ENCODE peak calls at places on chromosomes 1 and 21, in eight cellular contexts. C is body of pancreas, M is Peyer's patch, N is uterus, U is H1, I is heart left ventricle, Z is HCT116, G is GM12878. P is an unnamed sample.

GRCh38 chr1:24954631-24955030 is 24.6 kb upstream of the RUNX3 start:
- DNase-seq in C (no peak), M (peak), N (no peak), U (no peak), I (no peak), Z (no peak), G (no peak), P (no peak)

GRCh38 chr21:44846485-44847260 is 26.8 kb downstream of the PTTG1IP start:
- DNase-seq in C (no peak), M (peak), N (no peak), U (no peak), I (peak), Z (no peak), G (no peak), P (peak)

GRCh38 chr1:150322310-150322709 is 977 bp downstream of the PRPF3 start:
- DNase-seq in C (no peak), M (no peak), N (no peak), U (no peak), I (no peak), Z (no peak), G (no peak), P (no peak)

GRCh38 chr21:38979271-38980196 is 173.8 kb downstream of the ETS2 start:
- DNase-seq in C (no peak), M (no peak), N (no peak), U (peak), I (no peak), Z (no peak), G (no peak), P (no peak)

GRCh38 chr21:38768385-38769071 is 37.2 kb upstream of the ETS2 start:
- DNase-seq in C (no peak), M (no peak), N (no peak), U (no peak), I (no peak), Z (no peak), G (no peak), P (no peak)

GRCh38 chr1:197178998-197179397 is 32.5 kb upstream of the ASPM start:
- DNase-seq in C (no peak), M (no peak), N (no peak), U (no peak), I (no peak), Z (no peak), G (no peak), P (no peak)

GRCh38 chr1:112698366-112699310 is 8.3 kb downstream of the RHOC start:
- DNase-seq in C (peak), M (peak), N (peak), U (no peak), I (peak), Z (no peak), G (no peak), P (no peak)

GRCh38 chr1:25468037-25468436 is 37.3 kb downstream of the MACO1 start:
- DNase-seq in C (peak), M (no peak), N (no peak), U (no peak), I (no peak), Z (no peak), G (no peak), P (no peak)

GRCh38 chr1:155455588-155456195 is 106.9 kb downstream of the ASH1L start:
- DNase-seq in C (no peak), M (no peak), N (no peak), U (no peak), I (no peak), Z (no peak), G (no peak), P (no peak)

GRCh38 chr21:21199342-21200102 is 201.3 kb downstream of the NCAM2 start:
- DNase-seq in C (no peak), M (no peak), N (no peak), U (no peak), I (no peak), Z (no peak), G (no peak), P (no peak)

GRCh38 chr1:207867136-207868081 is 43.5 kb downstream of the CD34 start:
- DNase-seq in C (peak), M (no peak), N (no peak), U (no peak), I (peak), Z (no peak), G (no peak), P (peak)

GRCh38 chr1:178057863-178058576 is 35.9 kb upstream of the RASAL2 start:
- DNase-seq in C (no peak), M (no peak), N (peak), U (no peak), I (peak), Z (no peak), G (no peak), P (peak)

GRCh38 chr1:197614916-197615692 is 160.2 kb downstream of the DENND1B start:
- DNase-seq in C (peak), M (no peak), N (no peak), U (peak), I (no peak), Z (peak), G (peak), P (no peak)

GRCh38 chr1:13792429-13792828 is 92.4 kb downstream of the PRDM2 start:
- DNase-seq in C (no peak), M (no peak), N (no peak), U (no peak), I (no peak), Z (no peak), G (no peak), P (no peak)

GRCh38 chr1:119960501-119960900 is 64.2 kb upstream of the ADAM30 start:
- DNase-seq in C (no peak), M (no peak), N (no peak), U (no peak), I (no peak), Z (no peak), G (no peak), P (no peak)

GRCh38 chr1:76465030-76465429 is 390.5 kb downstream of the ST6GALNAC3 start:
- DNase-seq in C (no peak), M (no peak), N (no peak), U (no peak), I (no peak), Z (no peak), G (no peak), P (no peak)

GRCh38 chr21:28754127-28754611 is 238.5 kb downstream of the LTN1 start:
- DNase-seq in C (no peak), M (no peak), N (peak), U (no peak), I (peak), Z (no peak), G (no peak), P (no peak)

GRCh38 chr1:91045284-91045683 is 23.4 kb upstream of the ZNF644 start:
- DNase-seq in C (no peak), M (no peak), N (no peak), U (no peak), I (no peak), Z (no peak), G (no peak), P (no peak)

GRCh38 chr1:78126506-78126905 is 80.7 kb downstream of the GIPC2 start:
- DNase-seq in C (no peak), M (no peak), N (no peak), U (no peak), I (no peak), Z (no peak), G (no peak), P (no peak)

GRCh38 chr1:7406641-7407546 is 364.2 kb upstream of the VAMP3 start:
- DNase-seq in C (no peak), M (no peak), N (no peak), U (peak), I (no peak), Z (no peak), G (peak), P (no peak)

GRCh38 chr1:65068202-65069011 is 79.6 kb upstream of the AK4 start:
- DNase-seq in C (peak), M (no peak), N (no peak), U (no peak), I (no peak), Z (no peak), G (no peak), P (no peak)

GRCh38 chr1:107677674-107678073 is 287.3 kb downstream of the VAV3 start:
- DNase-seq in C (no peak), M (no peak), N (no peak), U (no peak), I (no peak), Z (no peak), G (no peak), P (no peak)

GRCh38 chr1:24437631-24438396 is 22.2 kb downstream of the NIPAL3 start:
- DNase-seq in C (no peak), M (no peak), N (peak), U (no peak), I (no peak), Z (no peak), G (no peak), P (no peak)

GRCh38 chr1:236502972-236503639 is 20.7 kb upstream of the LGALS8 start:
- DNase-seq in C (peak), M (no peak), N (peak), U (peak), I (no peak), Z (peak), G (no peak), P (peak)

GRCh38 chr1:171429137-171429536 is 56.2 kb upstream of the PRRC2C start:
- DNase-seq in C (no peak), M (no peak), N (no peak), U (no peak), I (no peak), Z (no peak), G (no peak), P (no peak)

GRCh38 chr1:207868252-207868768 is 42.6 kb downstream of the CD34 start:
- DNase-seq in C (peak), M (no peak), N (peak), U (peak), I (peak), Z (no peak), G (no peak), P (no peak)

GRCh38 chr1:158793604-158794003 is 12.6 kb upstream of the OR6N2 start:
- DNase-seq in C (no peak), M (no peak), N (no peak), U (peak), I (no peak), Z (no peak), G (no peak), P (no peak)

GRCh38 chr1:203076031-203076511 is 9.7 kb downstream of the MYOG start:
- DNase-seq in C (no peak), M (no peak), N (no peak), U (peak), I (no peak), Z (no peak), G (no peak), P (no peak)

GRCh38 chr1:173862769-173863223 is 5.0 kb downstream of the GAS5 start:
- DNase-seq in C (no peak), M (no peak), N (no peak), U (no peak), I (no peak), Z (no peak), G (no peak), P (no peak)

GRCh38 chr1:209710098-209710497 is 5.5 kb downstream of the HSD11B1 start:
- DNase-seq in C (no peak), M (no peak), N (no peak), U (no peak), I (no peak), Z (no peak), G (no peak), P (no peak)

GRCh38 chr1:10682114-10682445 is 114.4 kb downstream of the CASZ1 start:
- DNase-seq in C (no peak), M (no peak), N (no peak), U (no peak), I (no peak), Z (no peak), G (no peak), P (no peak)

GRCh38 chr21:31343680-31344480 is at the start of gene TIAM1:
- DNase-seq in C (no peak), M (no peak), N (peak), U (peak), I (peak), Z (no peak), G (no peak), P (peak)

GRCh38 chr1:222843434-222844107 is 28.7 kb downstream of the DISP1 start:
- DNase-seq in C (no peak), M (no peak), N (no peak), U (no peak), I (no peak), Z (no peak), G (no peak), P (no peak)

GRCh38 chr1:170491291-170491690 is 40.7 kb upstream of the GORAB start:
- DNase-seq in C (no peak), M (no peak), N (no peak), U (no peak), I (no peak), Z (no peak), G (no peak), P (no peak)

GRCh38 chr1:107787299-107787698 is 177.7 kb downstream of the VAV3 start:
- DNase-seq in C (no peak), M (no peak), N (no peak), U (no peak), I (no peak), Z (no peak), G (no peak), P (no peak)

GRCh38 chr1:46413596-46413985 is 19.5 kb downstream of the FAAH start:
- DNase-seq in C (no peak), M (no peak), N (no peak), U (peak), I (no peak), Z (no peak), G (no peak), P (no peak)

GRCh38 chr1:15525043-15525958 is 1.3 kb upstream of the CASP9 start:
- DNase-seq in C (no peak), M (peak), N (peak), U (no peak), I (no peak), Z (peak), G (peak), P (peak)

GRCh38 chr1:7912743-7913557 is 27.7 kb downstream of the TNFRSF9 start:
- DNase-seq in C (no peak), M (no peak), N (no peak), U (no peak), I (no peak), Z (peak), G (no peak), P (no peak)

DNA sequence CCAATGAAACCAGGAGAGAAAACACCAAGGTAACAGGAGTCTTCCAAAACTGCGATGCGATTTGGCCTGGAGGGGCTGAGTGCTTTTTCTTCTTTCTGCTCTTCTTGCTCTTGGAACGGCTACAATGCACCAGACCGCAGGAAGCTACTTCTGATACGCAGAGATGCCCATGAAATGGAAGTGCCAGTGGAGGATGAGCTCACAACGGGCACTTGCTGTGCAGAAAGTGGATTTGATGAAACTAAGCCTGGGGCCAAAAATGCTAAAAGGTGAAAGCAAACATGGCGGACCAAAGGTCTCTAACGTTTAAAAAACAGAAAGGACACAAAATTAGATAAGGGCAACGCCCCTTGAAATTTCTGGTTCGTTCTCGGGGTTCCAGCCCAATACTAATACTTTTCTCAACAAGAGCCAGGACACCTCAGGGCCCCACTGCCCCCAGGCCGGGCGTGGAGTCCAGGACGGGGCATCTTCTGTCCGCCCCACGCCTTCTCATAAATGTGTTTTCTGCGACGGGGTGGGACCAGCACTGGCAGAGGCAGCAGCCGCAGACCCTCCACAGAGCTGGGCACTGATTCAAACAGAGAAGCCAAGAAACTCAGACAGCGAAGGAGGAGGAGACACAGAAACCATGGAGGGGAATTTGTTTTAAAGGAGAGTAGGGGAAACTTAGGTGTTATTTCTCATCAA is 101.3 kb downstream of the CRYAA start:
- DNase-seq in C (no peak), M (no peak), N (no peak), U (no peak), I (peak), Z (no peak), G (no peak), P (no peak)
- TF ChIP-seq POLR2A in C (no peak), M (no peak), N (no peak), U (no peak), I (no peak), Z (no peak), G (no peak), P (no peak)

DNA sequence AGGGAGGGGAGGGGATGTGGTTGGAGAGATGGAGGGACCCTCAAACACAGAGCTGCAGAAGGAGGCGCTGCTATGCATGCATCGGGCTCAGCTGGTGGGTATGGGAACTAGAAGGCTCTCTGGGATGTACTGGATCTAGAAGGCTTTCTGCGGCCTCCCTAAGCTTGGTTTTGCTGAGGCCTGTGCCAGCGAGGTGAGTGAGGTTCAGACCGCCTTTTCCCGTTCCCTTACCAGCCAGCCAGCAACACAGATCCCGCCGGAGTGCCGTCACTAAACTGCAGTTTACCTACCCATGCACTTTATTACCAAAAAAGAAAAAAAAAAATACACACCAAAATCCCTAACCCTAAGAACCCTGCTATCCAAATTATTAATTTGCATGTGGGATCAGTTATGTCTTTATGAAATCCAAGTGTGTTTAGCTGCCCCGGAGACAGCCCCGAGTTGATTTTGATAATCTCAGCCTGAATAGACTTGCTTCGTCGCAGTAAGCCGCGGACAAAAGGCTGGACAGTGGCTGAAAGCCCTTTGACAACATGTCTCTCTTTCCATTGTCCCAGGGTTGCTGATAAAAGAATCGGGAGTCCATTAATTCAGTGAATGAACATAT is 180.3 kb downstream of the PRDM16 start:
- DNase-seq in C (no peak), M (no peak), N (no peak), U (no peak), I (no peak), Z (no peak), G (no peak), P (no peak)
- H3K27ac ChIP-seq in C (no peak), M (no peak), N (no peak), U (no peak), I (no peak), Z (no peak), G (no peak), P (no peak)

DNA sequence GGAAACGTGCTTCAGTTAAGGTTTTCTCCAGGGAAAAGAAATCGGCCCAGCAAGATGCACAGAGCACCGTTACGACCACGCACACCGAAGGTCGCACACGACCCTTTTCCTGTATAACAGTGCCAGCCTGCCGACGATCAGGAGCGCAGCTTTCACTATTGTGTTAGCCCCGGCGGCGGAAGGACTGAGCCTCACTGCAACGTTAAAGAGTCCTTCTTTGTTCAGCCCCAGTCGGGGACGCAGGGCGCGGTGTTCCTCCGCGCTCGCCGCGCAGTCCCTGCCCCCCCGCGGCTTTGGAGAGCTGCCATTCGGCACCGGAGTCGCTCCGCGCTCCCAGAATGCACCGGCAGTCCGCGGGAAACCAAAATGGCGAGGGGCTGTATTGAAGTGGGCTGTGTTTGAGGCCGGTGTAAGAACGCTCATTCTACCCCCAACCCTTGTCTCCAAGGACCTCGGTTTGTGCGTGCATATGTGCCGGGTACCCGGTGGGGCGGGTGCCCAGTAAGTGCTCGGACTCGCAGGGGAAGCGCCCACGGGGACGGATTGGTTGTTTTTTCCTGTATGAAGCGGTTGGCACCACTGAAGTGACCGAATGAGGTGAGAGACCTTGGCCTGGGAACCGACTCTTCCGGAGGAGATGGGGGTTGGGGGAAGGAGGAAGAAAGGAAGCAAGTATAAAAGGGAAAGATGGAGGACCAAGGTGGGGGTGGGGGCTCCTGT is at the start of gene MTF2:
- DNase-seq in C (peak), M (peak), N (peak), U (peak), I (peak), Z (peak), G (peak), P (peak)
- TF ChIP-seq POLR2A in C (peak), M (peak), N (peak), U (peak), I (peak), Z (peak), G (peak), P (peak)

GRCh38 chr1:51472349-51472748 is 46.7 kb downstream of the EPS15 start:
- DNase-seq in C (no peak), M (no peak), N (no peak), U (no peak), I (no peak), Z (no peak), G (no peak), P (no peak)

GRCh38 chr1:51469518-51469917 is 49.5 kb downstream of the EPS15 start:
- DNase-seq in C (no peak), M (no peak), N (no peak), U (no peak), I (no peak), Z (no peak), G (no peak), P (no peak)

GRCh38 chr1:51473716-51474115 is 45.4 kb downstream of the EPS15 start:
- DNase-seq in C (no peak), M (no peak), N (no peak), U (no peak), I (no peak), Z (no peak), G (no peak), P (no peak)
- H3K27ac ChIP-seq in C (no peak), M (no peak), N (peak), U (no peak), I (peak), Z (no peak), G (peak), P (peak)

GRCh38 chr1:27339213-27339612 is 2.6 kb upstream of the SYTL1 start:
- DNase-seq in C (no peak), M (no peak), N (no peak), U (no peak), I (no peak), Z (no peak), G (no peak), P (no peak)

GRCh38 chr1:27343639-27344025 is 1.8 kb downstream of the SYTL1 start:
- DNase-seq in C (no peak), M (no peak), N (no peak), U (no peak), I (no peak), Z (no peak), G (no peak), P (no peak)

GRCh38 chr1:27342391-27342777 is 562 bp downstream of the SYTL1 start:
- DNase-seq in C (no peak), M (no peak), N (no peak), U (no peak), I (peak), Z (no peak), G (no peak), P (no peak)

GRCh38 chr1:27342778-27343638 is 1.2 kb downstream of the SYTL1 start:
- DNase-seq in C (peak), M (peak), N (no peak), U (no peak), I (peak), Z (no peak), G (no peak), P (no peak)

GRCh38 chr1:27341525-27342252 is at the start of gene SYTL1:
- DNase-seq in C (peak), M (peak), N (no peak), U (peak), I (peak), Z (peak), G (no peak), P (no peak)
- TF ChIP-seq POLR2A in C (peak), M (no peak), N (no peak), U (no peak), I (no peak), Z (peak), G (peak), P (no peak)

GRCh38 chr1:23403038-23403336 is 21.6 kb downstream of the TCEA3 start:
- DNase-seq in C (no peak), M (no peak), N (peak), U (no peak), I (no peak), Z (peak), G (no peak), P (no peak)
- H3K27ac ChIP-seq in C (peak), M (no peak), N (peak), U (no peak), I (peak), Z (peak), G (no peak), P (peak)